ENCODE peak calls at places on chromosomes 11 and 22, in seven cellular contexts. Q, X, I, P, V, J and R are unnamed samples.

GRCh38 chr22:27879923-27880322 is 39.1 kb downstream of the PITPNB start:
- DNase-seq in Q (peak), X (peak), I (no peak), P (no peak), V (no peak), J (no peak), R (no peak)

GRCh38 chr11:76048763-76049162 is 157.5 kb downstream of the WNT11 start:
- DNase-seq in Q (peak), X (no peak), I (peak), P (no peak), V (no peak), J (no peak), R (no peak)

GRCh38 chr11:10490398-10491232 is 35.6 kb downstream of the AMPD3 start:
- DNase-seq in Q (peak), X (no peak), I (no peak), P (peak), V (peak), J (peak), R (no peak)

GRCh38 chr11:134536219-134536618 is 124.2 kb upstream of the B3GAT1 start:
- DNase-seq in Q (no peak), X (no peak), I (no peak), P (no peak), V (peak), J (peak), R (no peak)

GRCh38 chr11:74909812-74910211 is 39.1 kb downstream of the XRRA1 start:
- DNase-seq in Q (no peak), X (no peak), I (no peak), P (no peak), V (no peak), J (no peak), R (no peak)

GRCh38 chr11:17972987-17973386 is 39.9 kb downstream of the SERGEF start:
- DNase-seq in Q (peak), X (peak), I (no peak), P (peak), V (no peak), J (peak), R (peak)

GRCh38 chr11:64874841-64875240 is 3.6 kb downstream of the EHD1 start:
- DNase-seq in Q (peak), X (no peak), I (no peak), P (no peak), V (no peak), J (no peak), R (no peak)

GRCh38 chr11:19800162-19800561 is 87.5 kb downstream of the NAV2 start:
- DNase-seq in Q (no peak), X (no peak), I (no peak), P (no peak), V (no peak), J (no peak), R (no peak)

GRCh38 chr11:70569996-70570692 is 171.8 kb downstream of the CTTN start:
- DNase-seq in Q (no peak), X (no peak), I (no peak), P (no peak), V (no peak), J (no peak), R (no peak)

GRCh38 chr11:7686761-7687160 is 13.5 kb upstream of the CYB5R2 start:
- DNase-seq in Q (no peak), X (no peak), I (no peak), P (no peak), V (no peak), J (no peak), R (no peak)

GRCh38 chr11:27894552-27894951 is 194.3 kb upstream of the BDNF start:
- DNase-seq in Q (no peak), X (no peak), I (no peak), P (no peak), V (no peak), J (no peak), R (no peak)

GRCh38 chr22:28075260-28075981 is 156.4 kb upstream of the PITPNB start:
- DNase-seq in Q (no peak), X (no peak), I (no peak), P (peak), V (no peak), J (no peak), R (no peak)

GRCh38 chr11:118652681-118653181 is 26.7 kb downstream of the TREH start:
- DNase-seq in Q (no peak), X (no peak), I (no peak), P (no peak), V (no peak), J (peak), R (no peak)

GRCh38 chr11:47642099-47642855 is at the start of gene MTCH2:
- DNase-seq in Q (peak), X (peak), I (peak), P (peak), V (peak), J (peak), R (peak)